ENCODE peak calls at places on chromosomes 4 and X, in five cellular contexts. H, Y, A, M and I are unnamed samples.

GRCh38 chr4:55409468-55410171 is 13.9 kb downstream of the TMEM165 start:
- DNase-seq in H (no peak), Y (no peak), A (peak), M (no peak), I (no peak)

GRCh38 chrX:110204986-110205385 is 112.9 kb downstream of the AMMECR1 start:
- DNase-seq in H (no peak), Y (no peak), A (no peak), M (no peak), I (peak)

GRCh38 chr4:169707958-169708643 is 49.6 kb downstream of the HPF1 start:
- DNase-seq in H (no peak), Y (no peak), A (no peak), M (no peak), I (peak)

GRCh38 chr4:152408514-152409327 is 127.2 kb downstream of the FBXW7 start:
- DNase-seq in H (peak), Y (peak), A (peak), M (no peak), I (no peak)

GRCh38 chr4:98260047-98260578 is 1.1 kb upstream of the RAP1GDS1 start:
- DNase-seq in H (no peak), Y (no peak), A (peak), M (peak), I (no peak)

GRCh38 chr4:185379326-185380295 is 16.1 kb downstream of the LRP2BP start:
- DNase-seq in H (no peak), Y (no peak), A (no peak), M (no peak), I (no peak)

GRCh38 chr4:105859233-105859632 is 36.0 kb upstream of the NPNT start:
- DNase-seq in H (peak), Y (no peak), A (no peak), M (no peak), I (peak)

GRCh38 chrX:79268788-79269187 is 98.3 kb downstream of the ITM2A start:
- DNase-seq in H (no peak), Y (no peak), A (no peak), M (no peak), I (no peak)

GRCh38 chr4:21181716-21182115 is 481.5 kb downstream of the PACRGL start:
- DNase-seq in H (no peak), Y (no peak), A (no peak), M (no peak), I (no peak)

GRCh38 chr4:52369649-52370048 is 289.5 kb downstream of the USP46 start:
- DNase-seq in H (no peak), Y (no peak), A (peak), M (no peak), I (no peak)

GRCh38 chrX:133999013-133999705 is 13.8 kb upstream of the GPC3 start:
- DNase-seq in H (no peak), Y (no peak), A (peak), M (peak), I (no peak)

GRCh38 chr4:57064811-57065711 is 45.1 kb downstream of the IGFBP7 start:
- DNase-seq in H (peak), Y (no peak), A (no peak), M (peak), I (peak)

GRCh38 chr4:84808332-84808731 is 158.2 kb downstream of the WDFY3 start:
- DNase-seq in H (no peak), Y (no peak), A (no peak), M (no peak), I (no peak)

GRCh38 chrX:55056820-55057690 is 17.8 kb upstream of the PAGE2B start:
- DNase-seq in H (no peak), Y (peak), A (no peak), M (no peak), I (no peak)

GRCh38 chr4:8463811-8464210 is 23.2 kb downstream of the TRMT44 start:
- DNase-seq in H (no peak), Y (no peak), A (no peak), M (no peak), I (no peak)

GRCh38 chr4:38857354-38858096 is 908 bp upstream of the TLR6 start:
- DNase-seq in H (peak), Y (peak), A (no peak), M (peak), I (peak)

GRCh38 chr4:27861802-27862201 is 1001.2 kb downstream of the STIM2 start:
- DNase-seq in H (no peak), Y (peak), A (no peak), M (no peak), I (peak)

GRCh38 chr4:40722576-40723161 is 27.1 kb upstream of the NSUN7 start:
- DNase-seq in H (peak), Y (no peak), A (no peak), M (no peak), I (no peak)

GRCh38 chr4:169080970-169081369 is 70.9 kb upstream of the CBR4 start:
- DNase-seq in H (no peak), Y (no peak), A (no peak), M (peak), I (peak)

GRCh38 chr4:143207555-143207954 is 22.8 kb downstream of the USP38 start:
- DNase-seq in H (peak), Y (peak), A (no peak), M (no peak), I (no peak)

GRCh38 chr4:8504279-8505007 is 63.9 kb downstream of the TRMT44 start:
- DNase-seq in H (no peak), Y (no peak), A (no peak), M (peak), I (no peak)

GRCh38 chr4:173168396-173169177 is at the start of gene GALNT7:
- DNase-seq in H (peak), Y (peak), A (peak), M (peak), I (no peak)

GRCh38 chr4:25950476-25951389 is 36.7 kb downstream of the SMIM20 start:
- DNase-seq in H (no peak), Y (no peak), A (no peak), M (no peak), I (no peak)

GRCh38 chr4:28469387-28469786 is 1608.7 kb downstream of the STIM2 start:
- DNase-seq in H (no peak), Y (no peak), A (no peak), M (no peak), I (no peak)

GRCh38 chrX:118654331-118654730 is 73.1 kb upstream of the IL13RA1 start:
- DNase-seq in H (no peak), Y (no peak), A (no peak), M (no peak), I (no peak)

GRCh38 chrX:112820364-112821308 is 20.0 kb downstream of the AMOT start:
- DNase-seq in H (no peak), Y (no peak), A (no peak), M (no peak), I (no peak)

GRCh38 chrX:1534321-1535168 is 2.4 kb downstream of the P2RY8 start:
- DNase-seq in H (no peak), Y (peak), A (no peak), M (no peak), I (no peak)

GRCh38 chr4:81314897-81315470 is 100.0 kb upstream of the PRKG2 start:
- DNase-seq in H (no peak), Y (no peak), A (no peak), M (no peak), I (no peak)

GRCh38 chr4:113683143-113683542 is 78.4 kb downstream of the CAMK2D start:
- DNase-seq in H (no peak), Y (peak), A (no peak), M (no peak), I (no peak)

GRCh38 chr4:107838763-107839162 is 14.0 kb downstream of the SGMS2 start:
- DNase-seq in H (no peak), Y (no peak), A (no peak), M (no peak), I (no peak)

GRCh38 chr4:101158136-101158485 is 189.2 kb downstream of the PPP3CA start:
- DNase-seq in H (peak), Y (no peak), A (no peak), M (no peak), I (no peak)

GRCh38 chr4:48653217-48654014 is 126.7 kb downstream of the FRYL start:
- DNase-seq in H (no peak), Y (no peak), A (peak), M (no peak), I (peak)

GRCh38 chr4:157977086-157977485 is 195.7 kb downstream of the GASK1B start:
- DNase-seq in H (no peak), Y (no peak), A (no peak), M (no peak), I (no peak)

GRCh38 chrX:27964432-27964831 is 16.8 kb downstream of the DCAF8L1 start:
- DNase-seq in H (no peak), Y (no peak), A (no peak), M (no peak), I (no peak)

GRCh38 chr4:3766207-3766790 is at the start of gene ADRA2C:
- DNase-seq in H (peak), Y (no peak), A (peak), M (peak), I (no peak)

GRCh38 chr4:94762326-94762725 is 4.6 kb downstream of the BMPR1B start:
- DNase-seq in H (peak), Y (no peak), A (no peak), M (no peak), I (no peak)

GRCh38 chr4:94758141-94758699 is 465 bp downstream of the BMPR1B start:
- DNase-seq in H (peak), Y (no peak), A (no peak), M (peak), I (no peak)

GRCh38 chr4:94759767-94760211 is 2.0 kb downstream of the BMPR1B start:
- DNase-seq in H (peak), Y (no peak), A (no peak), M (no peak), I (no peak)

GRCh38 chr4:94758700-94759399 is 1.1 kb downstream of the BMPR1B start:
- DNase-seq in H (peak), Y (no peak), A (peak), M (no peak), I (no peak)

DNA sequence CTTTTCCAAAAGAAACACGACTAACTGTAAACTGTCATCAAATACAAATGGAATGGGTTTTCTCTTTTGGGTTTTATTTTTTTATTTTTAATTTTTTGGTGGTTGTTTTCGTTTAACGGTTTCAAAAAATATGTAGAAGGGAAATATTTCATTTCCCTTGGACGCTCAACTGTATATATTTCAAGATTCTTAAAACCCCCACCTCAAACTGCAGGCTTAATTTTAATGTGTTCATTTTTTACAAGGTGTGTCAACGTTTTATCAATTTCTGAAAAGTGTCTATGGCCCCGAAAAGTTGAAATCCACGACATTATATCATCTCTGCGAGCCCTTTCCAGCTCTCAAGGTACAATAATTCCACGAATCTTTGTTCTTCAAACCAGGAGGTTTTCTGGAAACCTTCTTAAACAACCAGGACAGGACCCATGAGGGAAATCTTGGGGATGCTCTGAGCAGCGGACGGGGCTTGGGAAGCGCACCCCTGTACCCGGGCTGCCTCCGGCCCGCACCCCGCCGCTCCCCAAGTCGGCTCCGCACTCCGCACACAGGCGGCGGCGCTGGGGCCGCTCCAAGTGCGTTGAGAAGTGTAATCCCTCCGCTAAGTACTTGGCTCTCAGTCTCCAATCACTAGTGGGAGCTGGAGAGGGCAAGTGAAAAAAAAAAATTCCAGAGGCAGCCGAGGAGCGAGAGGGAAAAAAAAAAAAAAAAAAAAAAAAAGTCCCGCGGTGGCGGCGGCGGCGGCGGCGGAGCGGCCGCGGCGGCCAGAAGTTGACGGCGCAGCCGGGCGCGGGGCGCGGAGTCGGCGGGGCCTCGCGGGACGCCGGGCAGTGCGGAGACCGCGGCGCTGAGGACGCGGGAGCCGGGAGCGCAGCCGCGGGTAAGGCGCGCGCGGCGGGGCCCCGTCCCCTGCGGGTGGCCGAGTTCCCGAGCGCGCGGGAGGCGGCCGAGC is at the start of gene BMPR1B:
- DNase-seq in H (peak), Y (no peak), A (peak), M (peak), I (peak)
- TF ChIP-seq CTCF in H (peak), Y (no peak), A (no peak), M (no peak), I (peak)

DNA sequence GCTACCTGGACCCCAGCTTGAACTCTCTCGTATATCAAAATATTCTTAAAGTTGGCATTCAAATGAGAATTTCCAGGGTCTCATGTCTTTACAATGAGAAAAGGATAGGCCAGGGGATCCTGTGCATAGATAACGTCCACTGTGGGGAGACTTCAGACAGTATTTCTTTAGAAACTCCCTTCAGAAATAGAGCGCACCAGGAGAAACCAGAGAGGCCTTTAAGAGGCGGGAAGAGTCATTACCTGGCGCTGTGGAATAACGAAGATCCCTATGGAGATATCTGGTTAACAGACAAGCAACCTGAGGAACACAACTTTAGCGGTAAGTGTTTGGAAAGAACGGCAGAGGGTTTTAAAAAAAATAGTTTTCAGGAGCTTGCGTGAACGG is 618 bp downstream of the RADX start:
- DNase-seq in H (no peak), Y (no peak), A (peak), M (no peak), I (no peak)
- H3K4me3 ChIP-seq in H (peak), Y (peak), A (peak), M (peak), I (peak)

DNA sequence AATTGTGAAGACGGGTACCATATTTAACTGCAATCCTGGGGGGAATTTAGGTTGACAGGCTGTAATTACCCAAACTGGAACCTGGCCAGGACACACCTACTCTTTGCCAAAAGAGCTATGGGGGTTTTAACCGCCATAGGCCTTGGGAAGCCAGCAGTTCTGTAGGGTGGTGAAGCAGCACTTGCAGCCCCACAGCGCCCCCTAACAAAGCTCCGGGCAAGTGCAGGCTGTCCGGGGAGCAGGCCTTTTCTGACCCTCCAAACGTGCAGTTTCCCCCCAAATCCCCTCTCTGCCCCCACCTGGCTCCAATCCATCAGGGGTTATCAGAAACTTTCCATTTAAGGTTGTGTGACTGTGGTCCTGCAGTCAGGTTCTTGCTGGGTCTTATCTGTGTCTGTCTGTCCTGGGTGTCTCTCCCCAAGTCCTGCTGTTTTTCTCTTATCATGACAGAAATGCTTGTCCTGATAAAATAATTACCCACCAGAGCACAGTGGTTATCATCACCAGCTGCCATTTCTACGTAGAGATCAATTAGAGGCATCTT is 350.9 kb downstream of the MID1IP1 start:
- DNase-seq in H (peak), Y (no peak), A (peak), M (no peak), I (no peak)
- TF ChIP-seq CTCF in H (no peak), Y (peak), A (peak), M (peak), I (peak)

GRCh38 chr4:155974957-155975356 is 21.3 kb upstream of the CTSO start:
- DNase-seq in H (no peak), Y (no peak), A (no peak), M (no peak), I (no peak)

GRCh38 chr4:155974476-155974749 is 20.7 kb upstream of the CTSO start:
- DNase-seq in H (no peak), Y (peak), A (no peak), M (no peak), I (no peak)

GRCh38 chr4:155973639-155974475 is 20.2 kb upstream of the CTSO start:
- DNase-seq in H (no peak), Y (no peak), A (no peak), M (no peak), I (peak)

GRCh38 chr4:155984398-155984797 is 30.7 kb upstream of the CTSO start:
- DNase-seq in H (no peak), Y (no peak), A (no peak), M (no peak), I (no peak)

DNA sequence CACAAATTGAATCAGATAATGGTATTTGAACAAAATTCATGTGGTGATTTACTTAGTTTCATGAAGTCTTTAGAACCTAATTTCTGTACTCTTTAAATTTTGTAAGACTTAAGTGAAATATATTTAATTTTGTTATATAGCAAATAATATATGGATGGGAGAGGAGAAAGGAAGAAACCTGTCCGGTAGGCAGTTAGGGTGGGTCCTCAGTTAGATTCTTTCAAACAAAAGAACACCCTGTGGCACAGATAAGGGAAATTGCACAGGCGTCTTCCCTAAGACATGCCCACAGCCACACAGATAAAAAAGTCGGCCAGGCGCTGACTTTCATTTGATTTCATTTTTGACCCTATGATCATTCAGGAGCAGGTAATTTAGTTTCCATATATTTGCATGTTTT is 25.1 kb upstream of the CTSO start:
- DNase-seq in H (no peak), Y (no peak), A (no peak), M (no peak), I (no peak)
- H3K4me3 ChIP-seq in H (no peak), Y (no peak), A (no peak), M (no peak), I (no peak)

GRCh38 chr4:65646136-65646535 is 24.2 kb downstream of the EPHA5 start:
- DNase-seq in H (no peak), Y (no peak), A (no peak), M (no peak), I (no peak)
- TF ChIP-seq CTCF in H (no peak), Y (no peak), A (no peak), M (no peak), I (no peak)

DNA sequence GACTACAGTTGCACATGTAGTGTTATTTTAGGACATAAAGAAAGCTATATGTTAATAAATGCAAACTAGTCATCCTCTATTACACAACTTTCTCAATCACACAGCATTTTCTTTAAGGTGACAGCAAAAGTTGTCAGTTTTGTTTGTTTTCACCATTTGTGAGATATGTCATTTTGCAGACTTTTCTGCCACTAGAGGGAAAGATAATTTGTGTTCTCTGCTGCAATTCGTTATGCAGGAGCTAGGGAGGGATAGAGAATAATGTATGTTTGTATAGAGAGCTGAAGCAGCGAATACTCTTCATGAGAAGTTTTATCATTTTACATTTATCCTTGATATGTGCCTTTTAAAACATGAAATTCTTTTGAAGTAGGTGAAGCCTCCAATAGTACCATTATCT is 670.6 kb upstream of the ATOH1 start:
- DNase-seq in H (peak), Y (no peak), A (peak), M (no peak), I (no peak)
- H3K4me3 ChIP-seq in H (no peak), Y (no peak), A (no peak), M (no peak), I (no peak)

GRCh38 chrX:148947399-148948025 is 447.1 kb downstream of the AFF2 start:
- DNase-seq in H (no peak), Y (no peak), A (no peak), M (no peak), I (no peak)
- TF ChIP-seq CTCF in H (no peak), Y (no peak), A (no peak), M (no peak), I (no peak)